ENCODE peak calls at places on chromosomes 7 and 10, in five cellular contexts. F is IMR-90, I is SK-N-SH, X is GM12878, R is K562. P is an unnamed sample.

GRCh38 chr7:26202019-26202985 is 757 bp downstream of the CBX3 start:
- DNase-seq in F (no peak), X (no peak), I (peak; percentile 85), R (peak; percentile 68), P (peak; percentile 54)

GRCh38 chr10:77138541-77138940 is 499.1 kb downstream of the KCNMA1 start:
- DNase-seq in F (no peak), X (no peak), R (no peak), I (peak; percentile 37), P (no peak)

GRCh38 chr10:62016477-62017140 is 115.1 kb downstream of the ARID5B start:
- DNase-seq in R (no peak), X (no peak), F (peak; percentile 42), I (no peak), P (no peak)

GRCh38 chr7:2934211-2934731 is 90.2 kb upstream of the GNA12 start:
- DNase-seq in R (no peak), I (peak; percentile 32), X (no peak), F (peak; percentile 70), P (peak; percentile 55)

GRCh38 chr7:157543276-157543675 is 206.5 kb downstream of the DNAJB6 start:
- DNase-seq in R (no peak), I (no peak), X (no peak), F (no peak), P (no peak)

GRCh38 chr10:43390791-43391190 is 18.2 kb downstream of the HNRNPF start:
- DNase-seq in R (no peak), F (peak; percentile 49), I (peak; percentile 49), X (no peak), P (peak; percentile 73)

GRCh38 chr7:99679400-99680191 is at the start of gene CYP3A5:
- DNase-seq in X (no peak), R (peak; percentile 93), I (no peak), F (no peak), P (peak; percentile 43)

GRCh38 chr10:101889256-101890210 is 45.9 kb upstream of the KCNIP2 start:
- DNase-seq in R (no peak), F (peak; percentile 78), X (peak; percentile 66), I (peak; percentile 66), P (peak; percentile 69)

GRCh38 chr7:137036768-137037167 is 168.3 kb downstream of the CHRM2 start:
- DNase-seq in X (no peak), F (peak; percentile 60), R (no peak), I (no peak), P (no peak)

GRCh38 chr10:36366843-36367242 is 724.7 kb upstream of the FZD8 start:
- DNase-seq in R (no peak), I (no peak), F (no peak), X (no peak), P (no peak)

GRCh38 chr7:72925546-72926120 is 738 bp downstream of the POM121 start:
- DNase-seq in I (peak; percentile 64), X (no peak), R (no peak), F (no peak), P (no peak)

GRCh38 chr10:75136346-75136745 is 24.9 kb downstream of the SAMD8 start:
- DNase-seq in R (no peak), I (no peak), F (no peak), X (no peak), P (no peak)

GRCh38 chr7:139725077-139725476 is 52.7 kb downstream of the HIPK2 start:
- DNase-seq in X (peak; percentile 59), I (no peak), F (peak; percentile 90), R (no peak), P (no peak)

GRCh38 chr7:48091506-48092433 is 2.7 kb downstream of the UPP1 start:
- DNase-seq in X (no peak), F (no peak), I (no peak), R (no peak), P (no peak)

GRCh38 chr10:62652114-62652513 is 152.4 kb upstream of the ADO start:
- DNase-seq in R (no peak), I (no peak), F (peak; percentile 13), X (no peak), P (no peak)

GRCh38 chr10:20596065-20596760 is 300.9 kb downstream of the NEBL start:
- DNase-seq in X (no peak), R (no peak), F (peak; percentile 1), I (no peak), P (no peak)

GRCh38 chr7:129782257-129783096 is 170.3 kb downstream of the UBE2H start:
- DNase-seq in R (no peak), I (peak; percentile 83), X (no peak), F (no peak), P (no peak)

GRCh38 chr10:131641231-131641630 is 259.6 kb upstream of the PPP2R2D start:
- DNase-seq in X (peak; percentile 72), I (no peak), F (no peak), R (no peak), P (no peak)

GRCh38 chr10:79244841-79245504 is 102.3 kb upstream of the PPIF start:
- DNase-seq in R (no peak), I (no peak), X (peak; percentile 82), F (no peak), P (no peak)

GRCh38 chr7:55160539-55160938 is 141.7 kb downstream of the EGFR start:
- DNase-seq in X (no peak), F (peak; percentile 94), I (no peak), R (no peak), P (no peak)

GRCh38 chr7:137920637-137921473 is 74.1 kb upstream of the DGKI start:
- DNase-seq in R (no peak), I (no peak), X (no peak), F (peak; percentile 55), P (no peak)

GRCh38 chr7:156475666-156476065 is 164.9 kb upstream of the RNF32 start:
- DNase-seq in I (no peak), R (peak; percentile 16), F (peak; percentile 90), X (no peak), P (peak; percentile 39)

GRCh38 chr7:148456351-148456750 is 134.2 kb upstream of the C7orf33 start:
- DNase-seq in F (no peak), X (no peak), R (no peak), I (no peak), P (no peak)

GRCh38 chr7:96004598-96004997 is 232.2 kb downstream of the DYNC1I1 start:
- DNase-seq in X (no peak), I (peak; percentile 65), R (no peak), F (no peak), P (no peak)

GRCh38 chr7:104862719-104863118 is 151.3 kb upstream of the KMT2E start:
- DNase-seq in I (peak; percentile 63), R (peak; percentile 40), X (no peak), F (no peak), P (peak; percentile 42)

GRCh38 chr7:136062625-136063336 is 85.6 kb upstream of the MTPN start:
- DNase-seq in I (no peak), X (no peak), F (no peak), R (no peak), P (no peak)

GRCh38 chr10:132065491-132066105 is at the start of gene JAKMIP3:
- DNase-seq in R (peak; percentile 7), I (no peak), X (no peak), F (peak; percentile 96), P (peak; percentile 82)

GRCh38 chr7:1593091-1593866 is 23.4 kb upstream of the PSMG3 start:
- DNase-seq in F (no peak), R (peak; percentile 45), X (no peak), I (peak; percentile 78), P (peak; percentile 38)

GRCh38 chr7:121328508-121329459 is at the start of gene WNT16:
- DNase-seq in I (peak; percentile 92), X (no peak), F (no peak), R (peak; percentile 47), P (no peak)

GRCh38 chr7:82335927-82336326 is 107.7 kb downstream of the CACNA2D1 start:
- DNase-seq in R (peak; percentile 6), I (peak; percentile 77), X (no peak), F (peak; percentile 66), P (peak; percentile 28)

GRCh38 chr7:300546-301290 is 10.7 kb downstream of the FOXL3 start:
- DNase-seq in X (no peak), I (no peak), F (no peak), R (no peak), P (no peak)

GRCh38 chr10:3763035-3763456 is 22.0 kb downstream of the KLF6 start:
- DNase-seq in X (no peak), I (no peak), R (peak; percentile 69), F (peak; percentile 59), P (peak; percentile 53)

GRCh38 chr10:124688889-124689670 is 55.1 kb downstream of the FAM53B start:
- DNase-seq in X (peak; percentile 93), I (no peak), F (no peak), R (peak; percentile 70), P (no peak)

GRCh38 chr7:8277394-8277982 is 15.5 kb upstream of the ICA1 start:
- DNase-seq in F (no peak), I (no peak), R (peak; percentile 44), X (no peak), P (peak; percentile 35)

GRCh38 chr7:158384746-158385145 is 202.9 kb downstream of the PTPRN2 start:
- DNase-seq in R (no peak), I (no peak), X (no peak), F (no peak), P (no peak)

GRCh38 chr10:49139000-49139865 is 5.4 kb upstream of the FAM170B start:
- DNase-seq in F (peak; percentile 90), X (no peak), R (no peak), I (no peak), P (no peak)
- TF ChIP-seq RCOR1 in F (no peak), X (no peak), R (no peak), I (no peak), P (no peak)

GRCh38 chr10:89668391-89669180 is 23.5 kb upstream of the PANK1 start:
- DNase-seq in F (no peak), R (no peak), X (no peak), I (no peak), P (no peak)
- TF ChIP-seq RCOR1 in F (no peak), R (no peak), X (no peak), I (no peak), P (no peak)

DNA sequence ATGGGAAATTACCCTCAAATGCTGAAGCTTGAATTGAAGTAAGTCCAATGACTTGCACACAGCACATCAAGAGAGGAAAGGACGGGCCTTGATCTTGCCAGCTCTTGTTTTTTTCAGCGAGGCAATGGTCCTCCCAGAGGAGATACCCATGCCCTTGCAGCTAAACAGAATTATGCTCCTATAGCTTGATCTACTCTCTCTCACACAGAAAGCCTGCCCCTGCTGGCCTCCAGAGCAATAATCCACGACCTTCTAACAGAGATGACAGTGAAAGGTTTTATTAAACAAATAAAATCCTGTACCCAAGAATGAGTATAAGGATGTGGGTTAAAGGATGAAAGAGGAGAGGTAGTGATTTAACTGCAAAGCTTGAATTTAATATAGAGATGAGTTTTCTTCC is 268.0 kb downstream of the ADRA2A start:
- DNase-seq in X (no peak), R (no peak), I (peak; percentile 6), F (no peak), P (no peak)
- TF ChIP-seq RCOR1 in X (no peak), R (no peak), I (no peak), F (no peak), P (no peak)

GRCh38 chr10:70476249-70477035 is 2.1 kb upstream of the PALD1 start:
- DNase-seq in X (no peak), R (no peak), F (no peak), I (no peak), P (no peak)

GRCh38 chr10:70479626-70480253 is 1.2 kb downstream of the PALD1 start:
- DNase-seq in X (no peak), F (no peak), R (no peak), I (no peak), P (no peak)

GRCh38 chr10:70478191-70479160 is at the start of gene PALD1:
- DNase-seq in X (no peak), I (peak; percentile 96), F (no peak), R (peak; percentile 41), P (peak; percentile 71)

GRCh38 chr10:70479161-70479531 is 579 bp downstream of the PALD1 start:
- DNase-seq in X (no peak), R (no peak), I (no peak), F (no peak), P (peak; percentile 20)

GRCh38 chr10:70477661-70478162 is 855 bp upstream of the PALD1 start:
- DNase-seq in X (no peak), R (peak; percentile 63), F (peak; percentile 18), I (peak; percentile 68), P (peak; percentile 50)
- TF ChIP-seq RCOR1 in X (no peak), R (no peak), F (no peak), I (no peak), P (no peak)